ENCODE peak calls at places on chromosomes 16 and 17, in six cellular contexts. X, D, S, K, C and U are unnamed samples.

GRCh38 chr17:31696184-31696602 is 162.9 kb downstream of the COPRS start:
- DNase-seq in X (peak; percentile 99), D (peak; percentile 55), S (peak; percentile 90), K (no peak), C (no peak), U (no peak)

GRCh38 chr17:50117202-50118040 is 12.5 kb downstream of the SAMD14 start:
- DNase-seq in X (no peak), D (peak; percentile 79), S (peak; percentile 56), K (no peak), C (peak; percentile 50), U (peak; percentile 62)

GRCh38 chr17:19708431-19709175 is 7.8 kb downstream of the SLC47A2 start:
- DNase-seq in X (no peak), D (no peak), S (no peak), K (no peak), C (no peak), U (no peak)

GRCh38 chr16:931171-931570 is 39.6 kb downstream of the LMF1 start:
- DNase-seq in X (no peak), D (no peak), S (no peak), K (no peak), C (no peak), U (no peak)

GRCh38 chr16:73095885-73096341 is 48.0 kb upstream of the ZFHX3 start:
- DNase-seq in X (no peak), D (no peak), S (no peak), K (peak; percentile 54), C (no peak), U (no peak)

GRCh38 chr17:57294629-57295501 is 38.5 kb downstream of the MSI2 start:
- DNase-seq in X (peak; percentile 66), D (no peak), S (peak; percentile 31), K (peak; percentile 83), C (peak; percentile 3), U (peak; percentile 41)

GRCh38 chr16:80459331-80459777 is 81.4 kb upstream of the DYNLRB2 start:
- DNase-seq in X (peak; percentile 11), D (no peak), S (no peak), K (no peak), C (no peak), U (no peak)

GRCh38 chr16:84348386-84348785 is 20.0 kb upstream of the ATP2C2 start:
- DNase-seq in X (no peak), D (no peak), S (no peak), K (no peak), C (no peak), U (no peak)

GRCh38 chr17:17227608-17228520 is 9.1 kb downstream of the FLCN start:
- DNase-seq in X (no peak), D (no peak), S (no peak), K (no peak), C (no peak), U (no peak)

GRCh38 chr16:20166531-20167235 is 93.0 kb upstream of the GPR139 start:
- DNase-seq in X (no peak), D (no peak), S (no peak), K (no peak), C (no peak), U (no peak)

GRCh38 chr17:18172528-18173278 is 10.9 kb upstream of the ALKBH5 start:
- DNase-seq in X (no peak), D (no peak), S (no peak), K (no peak), C (no peak), U (no peak)

GRCh38 chr17:48754500-48755261 is 26.1 kb upstream of the HOXB13 start:
- DNase-seq in X (no peak), D (no peak), S (no peak), K (no peak), C (no peak), U (no peak)

GRCh38 chr16:73145166-73145565 is 97.2 kb upstream of the ZFHX3 start:
- DNase-seq in X (no peak), D (no peak), S (no peak), K (no peak), C (no peak), U (no peak)

GRCh38 chr16:27326738-27327585 is 13.2 kb downstream of the IL4R start:
- DNase-seq in X (peak; percentile 97), D (no peak), S (peak; percentile 99), K (no peak), C (no peak), U (no peak)

GRCh38 chr17:34598161-34598776 is 18.9 kb downstream of the TMEM132E start:
- DNase-seq in X (no peak), D (no peak), S (no peak), K (peak; percentile 88), C (no peak), U (no peak)